ENCODE peak calls at places on chromosomes 6 and 20, in four cellular contexts. R, I, E and D are unnamed samples.
A peak's percentile ranks its signal among the peaks of the same experiment; 100 is the strongest.

GRCh38 chr6:118893095-118893881 is 664 bp upstream of the ASF1A start:
- DNase-seq in R (peak; percentile 82), I (no peak), E (peak; percentile 70), D (peak; percentile 58)

GRCh38 chr6:14079971-14080370 is 37.6 kb upstream of the CD83 start:
- DNase-seq in R (no peak), I (no peak), E (no peak), D (no peak)

GRCh38 chr20:58492795-58493538 is 22.2 kb downstream of the APCDD1L start:
- DNase-seq in R (no peak), I (no peak), E (no peak), D (no peak)

GRCh38 chr20:37567671-37568588 is 40.3 kb upstream of the BLCAP start:
- DNase-seq in R (no peak), I (no peak), E (no peak), D (no peak)

GRCh38 chr20:5524886-5525285 is 208.1 kb upstream of the PROKR2 start:
- DNase-seq in R (no peak), I (no peak), E (no peak), D (no peak)

GRCh38 chr6:104908431-104909139 is 48.3 kb upstream of the LIN28B start:
- DNase-seq in R (no peak), I (no peak), E (no peak), D (no peak)

GRCh38 chr6:138690975-138691594 is 82.5 kb upstream of the CCDC28A start:
- DNase-seq in R (no peak), I (no peak), E (no peak), D (no peak)

GRCh38 chr20:10034717-10035571 is at the start of gene ANKEF1:
- DNase-seq in R (peak; percentile 46), I (peak; percentile 55), E (peak; percentile 61), D (peak; percentile 96)

GRCh38 chr20:56996533-56996932 is 269.9 kb downstream of the BMP7 start:
- DNase-seq in R (no peak), I (no peak), E (no peak), D (no peak)

GRCh38 chr20:17215167-17215566 is 11.7 kb upstream of the PCSK2 start:
- DNase-seq in R (no peak), I (no peak), E (no peak), D (no peak)

GRCh38 chr6:85113934-85114582 is 335.8 kb upstream of the NT5E start:
- DNase-seq in R (peak; percentile 52), I (no peak), E (no peak), D (no peak)

GRCh38 chr20:32623667-32624157 is 38.6 kb upstream of the NOL4L start:
- DNase-seq in R (no peak), I (no peak), E (no peak), D (no peak)

GRCh38 chr6:6393069-6393529 is 72.6 kb upstream of the F13A1 start:
- DNase-seq in R (no peak), I (no peak), E (no peak), D (no peak)

GRCh38 chr6:87832025-87832825 is 130.2 kb upstream of the AKIRIN2 start:
- DNase-seq in R (peak; percentile 58), I (no peak), E (peak; percentile 24), D (no peak)

GRCh38 chr20:39252035-39252434 is 289.9 kb downstream of the DHX35 start:
- DNase-seq in R (no peak), I (no peak), E (no peak), D (no peak)

GRCh38 chr6:7058250-7058923 is 49.4 kb upstream of the RREB1 start:
- DNase-seq in R (peak; percentile 98), I (no peak), E (peak; percentile 98), D (peak; percentile 82)

GRCh38 chr6:128284128-128284527 is 236.3 kb downstream of the PTPRK start:
- DNase-seq in R (peak; percentile 24), I (no peak), E (no peak), D (no peak)

GRCh38 chr6:53014744-53015143 is 19.7 kb upstream of the GSTA4 start:
- DNase-seq in R (no peak), I (no peak), E (peak; percentile 48), D (peak; percentile 68)

GRCh38 chr6:132714160-132714559 is 305 bp upstream of the VNN1 start:
- DNase-seq in R (no peak), I (no peak), E (no peak), D (no peak)

GRCh38 chr6:23728707-23729106 is 397.3 kb upstream of the NRSN1 start:
- DNase-seq in R (no peak), I (no peak), E (no peak), D (no peak)

GRCh38 chr6:112717401-112717800 is 370.3 kb downstream of the RFPL4B start:
- DNase-seq in R (peak; percentile 35), I (no peak), E (no peak), D (no peak)

GRCh38 chr6:389622-390021 is 1.9 kb upstream of the IRF4 start:
- DNase-seq in R (no peak), I (no peak), E (no peak), D (no peak)

GRCh38 chr6:121548146-121548545 is 112.7 kb downstream of the GJA1 start:
- DNase-seq in R (peak; percentile 24), I (no peak), E (no peak), D (no peak)